ENCODE peak calls at places on chromosomes 3 and 15, in ten cellular contexts. J is skeletal muscle cell; C is cerebellum; L is activated CD4-positive, alpha-beta T cell treated with anti-CD3 and anti-CD28 coated beads for 4 hours; Y is upper lobe of left lung; K is H1; A is activated B cell treated with CpG ODN at 0.5 μM for 24 hours; W is M059J; H is activated CD8-positive, alpha-beta memory T cell treated with anti-CD3 and anti-CD28 coated beads for 1 hour; Z is nephron progenitor cell. D is an unnamed sample.
A peak's percentile ranks its signal among the peaks of the same experiment; 100 is the strongest.

GRCh38 chr15:91032919-91033803 is 10.8 kb upstream of the VPS33B start:
- DNase-seq in J (no peak), C (no peak), L (peak; percentile 42), Y (peak; percentile 91), K (peak; percentile 82), A (peak; percentile 36), W (peak; percentile 44), H (no peak), Z (peak; percentile 69), D (peak; percentile 31)

GRCh38 chr3:136893848-136894443 is 31.9 kb downstream of the NCK1 start:
- DNase-seq in J (peak; percentile 4), C (no peak), L (no peak), Y (no peak), K (no peak), A (no peak), W (peak; percentile 93), H (no peak), Z (no peak), D (no peak)

GRCh38 chr3:186569779-186570095 is 783 bp upstream of the DNAJB11 start:
- DNase-seq in J (no peak), C (no peak), L (no peak), Y (no peak), K (no peak), A (no peak), W (no peak), H (no peak), Z (no peak), D (no peak)

GRCh38 chr3:98732239-98733054 is 30.7 kb upstream of the ST3GAL6 start:
- DNase-seq in J (no peak), C (peak; percentile 63), L (no peak), Y (peak; percentile 84), K (peak; percentile 31), A (no peak), W (peak; percentile 75), H (no peak), Z (peak; percentile 68), D (peak; percentile 86)

GRCh38 chr3:52196977-52197376 is 983 bp upstream of the ALAS1 start:
- DNase-seq in J (no peak), C (no peak), L (no peak), Y (peak; percentile 87), K (no peak), A (no peak), W (no peak), H (no peak), Z (no peak), D (no peak)

GRCh38 chr15:86743283-86743903 is 663.7 kb downstream of the AGBL1 start:
- DNase-seq in J (no peak), C (no peak), L (peak; percentile 27), Y (no peak), K (peak; percentile 53), A (no peak), W (peak; percentile 32), H (peak; percentile 1), Z (peak; percentile 62), D (no peak)

GRCh38 chr3:65130782-65131181 is 443.0 kb upstream of the ADAMTS9 start:
- DNase-seq in J (no peak), C (no peak), L (no peak), Y (no peak), K (no peak), A (no peak), W (no peak), H (no peak), Z (no peak), D (no peak)

GRCh38 chr3:108554233-108554632 is 35.0 kb downstream of the CIP2A start:
- DNase-seq in J (no peak), C (no peak), L (no peak), Y (no peak), K (no peak), A (no peak), W (no peak), H (no peak), Z (no peak), D (no peak)

GRCh38 chr15:55649058-55649423 is 60.9 kb upstream of the PYGO1 start:
- DNase-seq in J (no peak), C (no peak), L (no peak), Y (no peak), K (no peak), A (no peak), W (peak; percentile 77), H (no peak), Z (no peak), D (no peak)

GRCh38 chr3:24628523-24629258 is 134.0 kb upstream of the THRB start:
- DNase-seq in J (no peak), C (no peak), L (no peak), Y (no peak), K (no peak), A (no peak), W (no peak), H (no peak), Z (no peak), D (no peak)

GRCh38 chr3:40911928-40912327 is 287.4 kb upstream of the CTNNB1 start:
- DNase-seq in J (no peak), C (no peak), L (no peak), Y (no peak), K (no peak), A (no peak), W (no peak), H (no peak), Z (no peak), D (no peak)

GRCh38 chr15:96331942-96332853 is 1.7 kb downstream of the NR2F2 start:
- DNase-seq in J (no peak), C (no peak), L (no peak), Y (peak; percentile 62), K (no peak), A (no peak), W (peak; percentile 64), H (no peak), Z (peak; percentile 49), D (no peak)

GRCh38 chr3:134419214-134419965 is 45.1 kb upstream of the AMOTL2 start:
- DNase-seq in J (no peak), C (no peak), L (no peak), Y (no peak), K (no peak), A (no peak), W (no peak), H (no peak), Z (no peak), D (no peak)